ENCODE peak calls at places on chromosomes 13 and 19, in nine cellular contexts. O is cerebellar nuclear complex; K is stimulated activated CD8-positive, alpha-beta memory T cell treated with anti-CD3 and anti-CD28 coated beads, Interleukin-4, amount 100 ng/mL, for 4 hours; M is iPS DF 6.9; G is T-helper 2 cell; R is naive thymus-derived CD8-positive, alpha-beta T cell; Z is D341Med; B is stimulated activated CD4-positive, alpha-beta T cell treated with anti-CD3 and anti-CD28 coated beads, Interleukin-12 subunit alpha, Interleukin-12 subunit beta, amount 100 ng/mL, for 24 hours; P is nucleus accumbens. A is an unnamed sample.
A peak's percentile ranks its signal among the peaks of the same experiment; 100 is the strongest.

GRCh38 chr13:33728271-33729037 is 89.5 kb upstream of the RFC3 start:
- DNase-seq in B (no peak), G (peak; percentile 34), O (no peak), K (no peak), R (no peak), Z (no peak), P (no peak), M (no peak), A (no peak)

GRCh38 chr13:102147353-102147752 is 254.5 kb downstream of the FGF14 start:
- DNase-seq in Z (no peak), R (no peak), M (no peak), O (no peak), P (no peak), B (no peak), K (no peak), G (no peak), A (no peak)

GRCh38 chr19:51448011-51448744 is 10.1 kb downstream of the SIGLEC8 start:
- DNase-seq in O (no peak), Z (no peak), M (no peak), B (peak; percentile 59), K (peak; percentile 19), R (no peak), G (peak; percentile 83), P (no peak), A (no peak)

GRCh38 chr19:5718579-5719273 is 1.2 kb downstream of the LONP1 start:
- DNase-seq in P (no peak), O (no peak), G (peak; percentile 55), M (no peak), B (peak; percentile 60), R (no peak), K (no peak), Z (no peak), A (no peak)

GRCh38 chr19:32324631-32325215 is 20.7 kb upstream of the ZNF507 start:
- DNase-seq in O (no peak), M (no peak), R (no peak), B (no peak), P (no peak), G (no peak), Z (no peak), K (no peak), A (peak; percentile 14)

GRCh38 chr19:28727133-28727834 is 485.7 kb downstream of the UQCRFS1 start:
- DNase-seq in Z (no peak), M (peak; percentile 29), B (no peak), O (no peak), G (peak; percentile 63), K (no peak), P (no peak), R (peak; percentile 22), A (no peak)

GRCh38 chr19:16888629-16889371 is at the start of gene F2RL3:
- DNase-seq in M (no peak), P (no peak), O (no peak), K (no peak), B (no peak), R (no peak), G (peak; percentile 41), Z (no peak), A (no peak)

GRCh38 chr13:95247857-95248256 is 53.4 kb downstream of the ABCC4 start:
- DNase-seq in O (no peak), Z (no peak), B (no peak), R (no peak), G (no peak), P (no peak), M (no peak), K (no peak), A (no peak)

GRCh38 chr13:33764716-33765115 is 53.2 kb upstream of the RFC3 start:
- DNase-seq in P (no peak), G (no peak), M (no peak), K (no peak), R (no peak), Z (no peak), O (no peak), B (no peak), A (no peak)

GRCh38 chr13:37681295-37682032 is 82.9 kb upstream of the POSTN start:
- DNase-seq in Z (no peak), M (no peak), R (no peak), K (no peak), P (no peak), G (no peak), O (no peak), B (no peak), A (no peak)

GRCh38 chr19:30313353-30313750 is 58.8 kb upstream of the ZNF536 start:
- DNase-seq in B (no peak), K (no peak), G (no peak), M (no peak), R (no peak), P (no peak), Z (no peak), O (no peak), A (no peak)

GRCh38 chr19:54179262-54179587 is 6.3 kb upstream of the TMC4 start:
- DNase-seq in R (no peak), Z (no peak), M (no peak), K (no peak), P (no peak), B (no peak), O (no peak), G (no peak), A (no peak)

GRCh38 chr13:66114127-66114526 is 1116.0 kb downstream of the PCDH9 start:
- DNase-seq in M (no peak), B (no peak), Z (no peak), R (no peak), G (no peak), O (no peak), P (no peak), K (no peak), A (no peak)

GRCh38 chr13:46614582-46614981 is 61.6 kb downstream of the LRCH1 start:
- DNase-seq in Z (no peak), M (no peak), K (no peak), B (no peak), P (no peak), O (no peak), G (no peak), R (no peak), A (no peak)

GRCh38 chr13:42279080-42279479 is 7.1 kb downstream of the AKAP11 start:
- DNase-seq in O (no peak), Z (no peak), B (no peak), K (no peak), P (no peak), G (peak; percentile 57), R (no peak), M (no peak), A (no peak)

GRCh38 chr13:110306340-110306959 is 507 bp downstream of the COL4A1 start:
- DNase-seq in P (no peak), Z (no peak), O (no peak), G (no peak), R (no peak), M (no peak), B (no peak), K (no peak), A (no peak)

GRCh38 chr13:47564041-47564440 is 437.0 kb downstream of the SUCLA2 start:
- DNase-seq in Z (no peak), K (no peak), M (no peak), B (no peak), R (no peak), O (no peak), P (no peak), G (no peak), A (no peak)

GRCh38 chr19:54388001-54388802 is 23.5 kb upstream of the LAIR1 start:
- DNase-seq in O (no peak), R (no peak), K (no peak), P (no peak), Z (no peak), B (peak; percentile 29), G (peak; percentile 72), M (no peak), A (no peak)

GRCh38 chr13:111953546-111954178 is 113.3 kb upstream of the SOX1 start:
- DNase-seq in K (no peak), M (no peak), O (no peak), Z (no peak), B (no peak), P (no peak), G (no peak), R (no peak), A (no peak)

GRCh38 chr19:5434970-5435641 is 20.1 kb upstream of the ZNRF4 start:
- DNase-seq in B (peak; percentile 43), G (no peak), M (no peak), Z (no peak), O (no peak), P (no peak), K (peak; percentile 14), R (no peak), A (no peak)

GRCh38 chr19:35216026-35216832 is 12.3 kb downstream of the FAM187B start:
- DNase-seq in O (no peak), G (peak; percentile 41), P (no peak), Z (no peak), R (no peak), M (no peak), B (no peak), K (no peak), A (no peak)

GRCh38 chr19:39532233-39533002 is at the start of gene EID2B:
- DNase-seq in R (peak; percentile 95), G (peak; percentile 94), P (peak; percentile 93), B (peak; percentile 91), K (peak; percentile 86), M (peak; percentile 100), O (peak; percentile 81), Z (peak; percentile 95), A (peak; percentile 90)

GRCh38 chr13:93766719-93767118 is 540.1 kb downstream of the GPC6 start:
- DNase-seq in P (no peak), K (no peak), M (no peak), B (no peak), Z (no peak), G (no peak), O (no peak), R (no peak), A (no peak)

GRCh38 chr13:68509734-68510621 is 1279.8 kb upstream of the PCDH9 start:
- DNase-seq in K (no peak), M (no peak), G (no peak), P (no peak), R (no peak), Z (no peak), O (no peak), B (no peak), A (no peak)